ENCODE peak calls at places on chromosomes 4 and X, in seven cellular contexts. One of them, this sample, is unnamed.

GRCh38 chr4:6270691-6271121 is 1.1 kb downstream of the WFS1 start:
- DNase-seq in foreskin fibroblast: peak; percentile 18
- DNase-seq in left lung: peak; percentile 22
- DNase-seq in DND-41: no peak
- DNase-seq in GM12865: no peak
- DNase-seq in psoas muscle: peak; percentile 45
- DNase-seq in breast epithelium: no peak
- DNase-seq in this sample: no peak

GRCh38 chr4:5824635-5825034 is 68.3 kb downstream of the CRMP1 start:
- DNase-seq in DND-41: peak; percentile 12
- DNase-seq in foreskin fibroblast: peak; percentile 28
- DNase-seq in breast epithelium: no peak
- DNase-seq in left lung: no peak
- DNase-seq in GM12865: peak; percentile 16
- DNase-seq in psoas muscle: no peak
- DNase-seq in this sample: no peak

GRCh38 chr4:1910643-1911042 is 39.5 kb downstream of the NSD2 start:
- DNase-seq in left lung: no peak
- DNase-seq in foreskin fibroblast: peak; percentile 48
- DNase-seq in breast epithelium: no peak
- DNase-seq in psoas muscle: no peak
- DNase-seq in DND-41: peak; percentile 52
- DNase-seq in GM12865: peak; percentile 33
- DNase-seq in this sample: no peak

GRCh38 chr4:17995165-17995564 is 26.4 kb downstream of the LCORL start:
- DNase-seq in left lung: no peak
- DNase-seq in psoas muscle: no peak
- DNase-seq in breast epithelium: no peak
- DNase-seq in foreskin fibroblast: no peak
- DNase-seq in DND-41: no peak
- DNase-seq in GM12865: no peak
- DNase-seq in this sample: no peak

GRCh38 chrX:97284531-97284930 is 400.8 kb downstream of the RPA4 start:
- DNase-seq in foreskin fibroblast: no peak
- DNase-seq in DND-41: no peak
- DNase-seq in breast epithelium: no peak
- DNase-seq in GM12865: no peak
- DNase-seq in psoas muscle: no peak
- DNase-seq in left lung: no peak
- DNase-seq in this sample: no peak

GRCh38 chr4:185559913-185560281 is 24.6 kb upstream of the PDLIM3 start:
- DNase-seq in left lung: no peak
- DNase-seq in GM12865: peak; percentile 17
- DNase-seq in DND-41: no peak
- DNase-seq in foreskin fibroblast: no peak
- DNase-seq in psoas muscle: peak; percentile 64
- DNase-seq in breast epithelium: peak; percentile 79
- DNase-seq in this sample: no peak

GRCh38 chr4:8185280-8185679 is 13.8 kb upstream of the SH3TC1 start:
- DNase-seq in breast epithelium: no peak
- DNase-seq in GM12865: no peak
- DNase-seq in psoas muscle: no peak
- DNase-seq in foreskin fibroblast: peak; percentile 73
- DNase-seq in DND-41: no peak
- DNase-seq in left lung: no peak
- DNase-seq in this sample: no peak

GRCh38 chrX:139642241-139642927 is 65.6 kb downstream of the MCF2 start:
- DNase-seq in GM12865: no peak
- DNase-seq in breast epithelium: no peak
- DNase-seq in psoas muscle: no peak
- DNase-seq in left lung: no peak
- DNase-seq in foreskin fibroblast: no peak
- DNase-seq in DND-41: no peak
- DNase-seq in this sample: no peak

GRCh38 chr4:18388029-18388428 is 366.5 kb upstream of the LCORL start:
- DNase-seq in psoas muscle: no peak
- DNase-seq in left lung: no peak
- DNase-seq in GM12865: no peak
- DNase-seq in foreskin fibroblast: no peak
- DNase-seq in DND-41: no peak
- DNase-seq in breast epithelium: no peak
- DNase-seq in this sample: no peak

GRCh38 chr4:158914178-158914577 is 145.4 kb downstream of the FNIP2 start:
- DNase-seq in breast epithelium: no peak
- DNase-seq in DND-41: no peak
- DNase-seq in psoas muscle: no peak
- DNase-seq in GM12865: no peak
- DNase-seq in left lung: no peak
- DNase-seq in foreskin fibroblast: peak; percentile 78
- DNase-seq in this sample: no peak

GRCh38 chr4:83454626-83455025 is 997 bp downstream of the HELQ start:
- DNase-seq in foreskin fibroblast: no peak
- DNase-seq in GM12865: no peak
- DNase-seq in breast epithelium: no peak
- DNase-seq in psoas muscle: no peak
- DNase-seq in DND-41: no peak
- DNase-seq in left lung: no peak
- DNase-seq in this sample: no peak

GRCh38 chr4:174437324-174437723 is 85.0 kb downstream of the HPGD start:
- DNase-seq in left lung: no peak
- DNase-seq in psoas muscle: no peak
- DNase-seq in foreskin fibroblast: peak; percentile 33
- DNase-seq in GM12865: no peak
- DNase-seq in breast epithelium: no peak
- DNase-seq in DND-41: no peak
- DNase-seq in this sample: no peak

GRCh38 chr4:156958276-156959074 is 13.1 kb downstream of the PDGFC start:
- DNase-seq in breast epithelium: no peak
- DNase-seq in left lung: no peak
- DNase-seq in psoas muscle: no peak
- DNase-seq in GM12865: no peak
- DNase-seq in DND-41: no peak
- DNase-seq in foreskin fibroblast: no peak
- DNase-seq in this sample: no peak

GRCh38 chrX:72663737-72664136 is 50.4 kb downstream of the PHKA1 start:
- DNase-seq in foreskin fibroblast: no peak
- DNase-seq in GM12865: no peak
- DNase-seq in breast epithelium: no peak
- DNase-seq in DND-41: no peak
- DNase-seq in psoas muscle: no peak
- DNase-seq in left lung: no peak
- DNase-seq in this sample: no peak

GRCh38 chr4:108920688-108921087 is 157.8 kb upstream of the ETNPPL start:
- DNase-seq in psoas muscle: no peak
- DNase-seq in foreskin fibroblast: no peak
- DNase-seq in DND-41: no peak
- DNase-seq in breast epithelium: no peak
- DNase-seq in left lung: no peak
- DNase-seq in GM12865: no peak
- DNase-seq in this sample: no peak

GRCh38 chrX:101383679-101384078 is 2.3 kb downstream of the BTK start:
- DNase-seq in GM12865: peak; percentile 86
- DNase-seq in left lung: no peak
- DNase-seq in foreskin fibroblast: no peak
- DNase-seq in DND-41: no peak
- DNase-seq in breast epithelium: no peak
- DNase-seq in psoas muscle: no peak
- DNase-seq in this sample: no peak

GRCh38 chr4:180455226-180455625 is 1788.0 kb upstream of the TENM3 start:
- DNase-seq in left lung: no peak
- DNase-seq in DND-41: no peak
- DNase-seq in GM12865: no peak
- DNase-seq in breast epithelium: no peak
- DNase-seq in foreskin fibroblast: no peak
- DNase-seq in psoas muscle: no peak
- DNase-seq in this sample: no peak

GRCh38 chr4:168832746-168833575 is 177.1 kb downstream of the CBR4 start:
- DNase-seq in breast epithelium: peak; percentile 55
- DNase-seq in left lung: peak; percentile 80
- DNase-seq in foreskin fibroblast: no peak
- DNase-seq in psoas muscle: peak; percentile 67
- DNase-seq in GM12865: no peak
- DNase-seq in DND-41: no peak
- DNase-seq in this sample: no peak

DNA sequence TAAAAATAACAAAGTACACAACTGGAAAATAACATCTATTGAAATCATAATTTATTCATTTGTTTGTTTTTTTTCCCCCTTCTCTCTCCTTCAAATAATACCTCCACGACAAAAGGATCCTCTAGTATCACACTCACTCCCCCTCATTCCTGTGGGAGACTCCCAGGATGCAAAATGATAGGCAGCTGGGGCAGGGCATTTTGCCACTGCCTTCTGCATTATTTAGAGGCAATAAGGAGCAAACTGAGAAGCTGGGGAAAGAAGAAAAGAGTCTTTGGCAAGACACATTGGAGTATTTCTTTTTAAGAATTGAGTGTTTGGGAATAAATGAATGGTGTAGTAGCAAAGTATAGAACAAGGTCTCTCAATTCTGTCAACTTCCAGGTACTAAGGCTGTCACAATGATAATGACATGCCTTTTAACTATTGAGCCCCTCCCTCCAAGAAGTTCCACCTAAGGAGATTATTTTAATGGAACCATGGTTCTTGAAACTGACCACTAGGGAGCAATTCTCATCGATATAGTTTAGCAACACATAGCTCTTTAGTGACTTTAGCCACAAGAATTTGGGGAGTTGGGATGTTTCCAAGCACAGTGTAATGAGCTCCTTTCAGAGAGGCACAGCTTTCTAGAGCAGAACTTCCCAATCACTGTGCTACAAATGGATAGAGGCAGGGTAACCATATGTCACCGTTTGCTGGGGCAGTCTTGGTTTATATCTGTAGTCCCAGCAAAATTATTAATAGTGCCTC is 303.3 kb downstream of the FRMPD4 start:
- DNase-seq in GM12865: no peak
- DNase-seq in left lung: no peak
- DNase-seq in foreskin fibroblast: peak; percentile 77
- DNase-seq in breast epithelium: no peak
- DNase-seq in DND-41: no peak
- DNase-seq in psoas muscle: no peak
- DNase-seq in this sample: no peak
- TF ChIP-seq CTCF in GM12865: no peak
- TF ChIP-seq CTCF in left lung: no peak
- TF ChIP-seq CTCF in foreskin fibroblast: peak; percentile 9
- TF ChIP-seq CTCF in breast epithelium: no peak
- TF ChIP-seq CTCF in DND-41: no peak
- TF ChIP-seq CTCF in psoas muscle: no peak
- TF ChIP-seq CTCF in this sample: no peak

GRCh38 chr4:23365086-23365485 is 524.8 kb downstream of the PPARGC1A start:
- DNase-seq in left lung: no peak
- DNase-seq in psoas muscle: no peak
- DNase-seq in DND-41: no peak
- DNase-seq in foreskin fibroblast: no peak
- DNase-seq in breast epithelium: no peak
- DNase-seq in GM12865: no peak
- DNase-seq in this sample: no peak
- TF ChIP-seq CTCF in left lung: no peak
- TF ChIP-seq CTCF in psoas muscle: no peak
- TF ChIP-seq CTCF in DND-41: no peak
- TF ChIP-seq CTCF in foreskin fibroblast: no peak
- TF ChIP-seq CTCF in breast epithelium: no peak
- TF ChIP-seq CTCF in GM12865: no peak
- TF ChIP-seq CTCF in this sample: no peak

GRCh38 chr4:75051431-75051830 is 118.5 kb downstream of the PARM1 start:
- DNase-seq in left lung: no peak
- DNase-seq in psoas muscle: no peak
- DNase-seq in breast epithelium: no peak
- DNase-seq in DND-41: no peak
- DNase-seq in GM12865: no peak
- DNase-seq in foreskin fibroblast: no peak
- DNase-seq in this sample: no peak

GRCh38 chr4:75042601-75043208 is 109.8 kb downstream of the PARM1 start:
- DNase-seq in GM12865: no peak
- DNase-seq in psoas muscle: no peak
- DNase-seq in breast epithelium: no peak
- DNase-seq in left lung: no peak
- DNase-seq in foreskin fibroblast: no peak
- DNase-seq in DND-41: no peak
- DNase-seq in this sample: no peak

GRCh38 chr4:75046226-75046625 is 113.3 kb downstream of the PARM1 start:
- DNase-seq in breast epithelium: no peak
- DNase-seq in psoas muscle: no peak
- DNase-seq in DND-41: no peak
- DNase-seq in foreskin fibroblast: no peak
- DNase-seq in left lung: no peak
- DNase-seq in GM12865: no peak
- DNase-seq in this sample: no peak

GRCh38 chr4:75046641-75047040 is 113.7 kb downstream of the PARM1 start:
- DNase-seq in psoas muscle: no peak
- DNase-seq in DND-41: no peak
- DNase-seq in GM12865: no peak
- DNase-seq in left lung: no peak
- DNase-seq in breast epithelium: no peak
- DNase-seq in foreskin fibroblast: no peak
- DNase-seq in this sample: no peak

GRCh38 chr4:75048208-75048879 is 115.4 kb downstream of the PARM1 start:
- DNase-seq in DND-41: no peak
- DNase-seq in left lung: no peak
- DNase-seq in psoas muscle: no peak
- DNase-seq in breast epithelium: no peak
- DNase-seq in foreskin fibroblast: no peak
- DNase-seq in GM12865: no peak
- DNase-seq in this sample: no peak
- TF ChIP-seq CTCF in DND-41: peak; percentile 5
- TF ChIP-seq CTCF in left lung: no peak
- TF ChIP-seq CTCF in psoas muscle: no peak
- TF ChIP-seq CTCF in breast epithelium: no peak
- TF ChIP-seq CTCF in foreskin fibroblast: no peak
- TF ChIP-seq CTCF in GM12865: peak; percentile 6
- TF ChIP-seq CTCF in this sample: no peak

GRCh38 chr4:61202100-61202637 is 2.0 kb downstream of the ADGRL3 start:
- DNase-seq in breast epithelium: no peak
- DNase-seq in psoas muscle: no peak
- DNase-seq in foreskin fibroblast: no peak
- DNase-seq in DND-41: no peak
- DNase-seq in GM12865: no peak
- DNase-seq in left lung: peak; percentile 83
- DNase-seq in this sample: no peak
- TF ChIP-seq CTCF in breast epithelium: no peak
- TF ChIP-seq CTCF in psoas muscle: no peak
- TF ChIP-seq CTCF in foreskin fibroblast: no peak
- TF ChIP-seq CTCF in DND-41: no peak
- TF ChIP-seq CTCF in GM12865: no peak
- TF ChIP-seq CTCF in left lung: no peak
- TF ChIP-seq CTCF in this sample: no peak